ENCODE peak calls at places on chromosomes 16 and 17, in eight cellular contexts. N, X, Z, V, R, P, A and O are unnamed samples.

GRCh38 chr17:59872351-59872750 is 20.4 kb downstream of the TUBD1 start:
- DNase-seq in N (no peak), X (no peak), Z (no peak), V (no peak), R (no peak), P (no peak), A (no peak), O (no peak)

GRCh38 chr16:8623634-8624033 is 2.1 kb downstream of the METTL22 start:
- DNase-seq in N (no peak), X (no peak), Z (no peak), V (no peak), R (no peak), P (no peak), A (no peak), O (no peak)

GRCh38 chr16:30786115-30786935 is 680 bp downstream of the ZNF629 start:
- DNase-seq in N (peak), X (peak), Z (no peak), V (no peak), R (peak), P (peak), A (peak), O (peak)

GRCh38 chr17:39730095-39730921 is at the start of gene MIEN1:
- DNase-seq in N (peak), X (peak), Z (peak), V (peak), R (peak), P (peak), A (peak), O (peak)

GRCh38 chr16:82195917-82196494 is 26.0 kb upstream of the MPHOSPH6 start:
- DNase-seq in N (no peak), X (no peak), Z (no peak), V (no peak), R (peak), P (no peak), A (no peak), O (no peak)

GRCh38 chr17:46117117-46117516 is 76.1 kb downstream of the KANSL1 start:
- DNase-seq in N (no peak), X (no peak), Z (no peak), V (no peak), R (no peak), P (no peak), A (no peak), O (no peak)

GRCh38 chr17:17380156-17380925 is 77.2 kb downstream of the NT5M start:
- DNase-seq in N (no peak), X (peak), Z (no peak), V (no peak), R (no peak), P (peak), A (no peak), O (no peak)

GRCh38 chr16:88928405-88929375 is 48.3 kb downstream of the CBFA2T3 start:
- DNase-seq in N (no peak), X (no peak), Z (no peak), V (no peak), R (no peak), P (peak), A (peak), O (peak)

GRCh38 chr17:43328650-43329049 is 70.1 kb upstream of the ARL4D start:
- DNase-seq in N (no peak), X (no peak), Z (no peak), V (no peak), R (peak), P (no peak), A (peak), O (no peak)

GRCh38 chr16:83335076-83335475 is 472.7 kb upstream of the HSBP1 start:
- DNase-seq in N (no peak), X (no peak), Z (no peak), V (no peak), R (no peak), P (no peak), A (no peak), O (no peak)

GRCh38 chr17:15884731-15885130 is 60.2 kb upstream of the ADORA2B start:
- DNase-seq in N (no peak), X (no peak), Z (no peak), V (no peak), R (peak), P (no peak), A (no peak), O (no peak)

GRCh38 chr17:45836047-45837044 is 8.3 kb upstream of the SPPL2C start:
- DNase-seq in N (no peak), X (peak), Z (no peak), V (no peak), R (no peak), P (peak), A (no peak), O (no peak)

GRCh38 chr16:85274501-85274900 is 162.2 kb upstream of the CIBAR2 start:
- DNase-seq in N (no peak), X (no peak), Z (no peak), V (no peak), R (no peak), P (no peak), A (no peak), O (no peak)

GRCh38 chr17:34584805-34585416 is 5.5 kb downstream of the TMEM132E start:
- DNase-seq in N (no peak), X (peak), Z (no peak), V (no peak), R (peak), P (no peak), A (peak), O (no peak)

GRCh38 chr16:12228607-12229499 is 252.3 kb downstream of the SNX29 start:
- DNase-seq in N (peak), X (peak), Z (no peak), V (peak), R (peak), P (no peak), A (peak), O (peak)

GRCh38 chr17:29246638-29247037 is at the start of gene CRYBA1:
- DNase-seq in N (no peak), X (peak), Z (no peak), V (no peak), R (no peak), P (no peak), A (no peak), O (no peak)

GRCh38 chr17:63537991-63538692 is 12.1 kb upstream of the DCAF7 start:
- DNase-seq in N (no peak), X (peak), Z (no peak), V (no peak), R (peak), P (peak), A (no peak), O (no peak)

GRCh38 chr17:80952291-80952690 is 39.4 kb upstream of the CHMP6 start:
- DNase-seq in N (no peak), X (no peak), Z (no peak), V (no peak), R (no peak), P (no peak), A (no peak), O (no peak)

GRCh38 chr16:48628359-48628985 is 18.5 kb upstream of the N4BP1 start:
- DNase-seq in N (no peak), X (no peak), Z (no peak), V (no peak), R (no peak), P (no peak), A (no peak), O (no peak)

GRCh38 chr16:85370543-85370880 is 242.6 kb upstream of the GSE1 start:
- DNase-seq in N (no peak), X (no peak), Z (no peak), V (no peak), R (no peak), P (no peak), A (no peak), O (no peak)

GRCh38 chr16:79845734-79846135 is 245.2 kb upstream of the MAF start:
- DNase-seq in N (no peak), X (no peak), Z (no peak), V (no peak), R (no peak), P (no peak), A (no peak), O (no peak)

GRCh38 chr17:64103751-64104364 is 26.1 kb downstream of the ERN1 start:
- DNase-seq in N (no peak), X (no peak), Z (no peak), V (no peak), R (peak), P (no peak), A (no peak), O (no peak)

GRCh38 chr16:55044366-55044975 is 113.8 kb downstream of the IRX5 start:
- DNase-seq in N (no peak), X (no peak), Z (no peak), V (no peak), R (no peak), P (no peak), A (no peak), O (no peak)

GRCh38 chr17:50613596-50613995 is 21.1 kb upstream of the ABCC3 start:
- DNase-seq in N (no peak), X (peak), Z (no peak), V (no peak), R (peak), P (no peak), A (no peak), O (no peak)

GRCh38 chr17:50681260-50682200 is 26.2 kb downstream of the ANKRD40 start:
- DNase-seq in N (no peak), X (peak), Z (no peak), V (no peak), R (peak), P (no peak), A (peak), O (peak)

GRCh38 chr16:68426355-68426652 is 22.0 kb downstream of the SMPD3 start:
- DNase-seq in N (no peak), X (no peak), Z (no peak), V (no peak), R (no peak), P (no peak), A (no peak), O (no peak)

GRCh38 chr17:19301274-19301946 is 61.1 kb downstream of the B9D1 start:
- DNase-seq in N (peak), X (no peak), Z (peak), V (no peak), R (no peak), P (no peak), A (no peak), O (peak)

GRCh38 chr16:55487048-55487803 is 8.2 kb downstream of the MMP2 start:
- DNase-seq in N (no peak), X (no peak), Z (no peak), V (no peak), R (peak), P (no peak), A (no peak), O (no peak)

GRCh38 chr17:7281074-7281952 is at the start of gene SLC2A4:
- DNase-seq in N (peak), X (peak), Z (peak), V (peak), R (peak), P (peak), A (peak), O (peak)
- H3K27ac ChIP-seq in N (peak), X (no peak), Z (peak), V (no peak), R (peak), P (peak), A (no peak), O (peak)

DNA sequence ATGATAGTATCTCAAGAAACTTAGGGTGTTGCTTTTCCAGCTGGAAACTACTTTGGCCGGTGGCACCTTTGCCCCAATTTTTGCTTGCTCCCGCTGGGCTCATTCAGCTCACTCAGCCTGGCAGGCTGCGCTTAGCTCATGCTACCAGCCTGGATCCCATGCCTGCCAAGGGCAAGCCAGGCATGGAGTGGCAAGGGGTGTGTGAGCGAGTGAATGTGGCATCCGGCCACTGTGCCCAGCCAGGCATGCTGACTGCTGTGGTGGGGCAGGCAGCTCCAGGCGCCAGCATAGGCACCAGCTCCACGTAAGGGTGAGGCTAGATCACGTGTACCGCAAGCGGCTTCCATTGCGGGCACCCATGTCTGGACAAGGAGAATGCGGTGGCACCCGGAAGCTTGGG is 9.4 kb downstream of the B3GNT9 start:
- DNase-seq in N (no peak), X (no peak), Z (no peak), V (no peak), R (no peak), P (no peak), A (no peak), O (no peak)
- H3K27ac ChIP-seq in N (no peak), X (no peak), Z (no peak), V (no peak), R (no peak), P (no peak), A (no peak), O (no peak)

GRCh38 chr17:31476525-31477416 is 85.3 kb downstream of the RAB11FIP4 start:
- DNase-seq in N (no peak), X (no peak), Z (no peak), V (no peak), R (no peak), P (no peak), A (no peak), O (no peak)
- H3K27ac ChIP-seq in N (no peak), X (no peak), Z (no peak), V (no peak), R (no peak), P (peak), A (no peak), O (no peak)

GRCh38 chr17:7668482-7668881 is 17.8 kb downstream of the ATP1B2 start:
- DNase-seq in N (no peak), X (no peak), Z (no peak), V (no peak), R (no peak), P (no peak), A (no peak), O (no peak)
- H3K27ac ChIP-seq in N (no peak), X (no peak), Z (no peak), V (no peak), R (no peak), P (no peak), A (no peak), O (no peak)